ENCODE peak calls at places on chromosomes 16 and 17, in eight cellular contexts. S is CD8-positive, alpha-beta T cell; O is MCF 10A; D is endothelial cell of umbilical vein; N is NCI-H345; Y is caudate nucleus; L is AG08395; J is HEK293T. V is an unnamed sample.

GRCh38 chr16:6957676-6958075 is 375.0 kb upstream of the RBFOX1 start:
- DNase-seq in S (no peak), O (no peak), D (no peak), N (no peak), Y (no peak), L (no peak), J (no peak), V (no peak)

GRCh38 chr17:39612935-39613465 is 5.3 kb upstream of the NEUROD2 start:
- DNase-seq in S (no peak), O (no peak), D (no peak), N (no peak), Y (no peak), L (no peak), J (no peak), V (no peak)

GRCh38 chr16:19560078-19560477 is 4.6 kb downstream of the VPS35L start:
- DNase-seq in S (no peak), O (no peak), D (no peak), N (no peak), Y (no peak), L (no peak), J (no peak), V (no peak)

GRCh38 chr17:79077587-79077986 is 3.0 kb downstream of the ENGASE start:
- DNase-seq in S (no peak), O (no peak), D (no peak), N (no peak), Y (no peak), L (no peak), J (no peak), V (no peak)

GRCh38 chr16:10070591-10070990 is 111.6 kb downstream of the GRIN2A start:
- DNase-seq in S (no peak), O (no peak), D (no peak), N (no peak), Y (no peak), L (no peak), J (no peak), V (no peak)

GRCh38 chr17:32802306-32802705 is 74.6 kb downstream of the MYO1D start:
- DNase-seq in S (no peak), O (no peak), D (no peak), N (no peak), Y (no peak), L (no peak), J (no peak), V (no peak)

GRCh38 chr17:76179496-76180467 is 38.7 kb upstream of the FOXJ1 start:
- DNase-seq in S (no peak), O (no peak), D (no peak), N (no peak), Y (no peak), L (no peak), J (no peak), V (no peak)

GRCh38 chr17:43014020-43014615 is 7.5 kb downstream of the IFI35 start:
- DNase-seq in S (no peak), O (no peak), D (no peak), N (no peak), Y (no peak), L (no peak), J (no peak), V (no peak)

GRCh38 chr17:9021158-9021984 is at the start of gene NTN1:
- DNase-seq in S (peak; percentile 28), O (peak; percentile 11), D (no peak), N (peak; percentile 30), Y (no peak), L (peak; percentile 45), J (peak; percentile 60), V (peak; percentile 79)

GRCh38 chr16:68762996-68763756 is 26.1 kb downstream of the CDH1 start:
- DNase-seq in S (no peak), O (no peak), D (no peak), N (no peak), Y (no peak), L (peak; percentile 77), J (no peak), V (peak; percentile 78)

GRCh38 chr17:55348749-55349354 is 72.8 kb downstream of the MMD start:
- DNase-seq in S (no peak), O (peak; percentile 60), D (peak; percentile 56), N (peak; percentile 33), Y (peak; percentile 4), L (peak; percentile 62), J (peak; percentile 65), V (peak; percentile 59)

GRCh38 chr16:24976971-24977672 is 38.0 kb downstream of the ARHGAP17 start:
- DNase-seq in S (no peak), O (no peak), D (no peak), N (no peak), Y (no peak), L (no peak), J (no peak), V (no peak)

GRCh38 chr16:66947302-66948033 is 12.2 kb downstream of the CES2 start:
- DNase-seq in S (peak; percentile 67), O (peak; percentile 92), D (peak; percentile 90), N (peak; percentile 69), Y (peak; percentile 64), L (peak; percentile 93), J (peak; percentile 75), V (peak; percentile 88)

GRCh38 chr16:86931410-86931941 is 353.1 kb downstream of the FOXL1 start:
- DNase-seq in S (no peak), O (peak; percentile 70), D (peak; percentile 98), N (no peak), Y (no peak), L (peak; percentile 83), J (no peak), V (no peak)

GRCh38 chr16:55643161-55643970 is 12.4 kb upstream of the SLC6A2 start:
- DNase-seq in S (no peak), O (peak; percentile 35), D (peak; percentile 33), N (no peak), Y (no peak), L (no peak), J (no peak), V (no peak)

GRCh38 chr17:43832976-43833829 is at the start of gene MPP3:
- DNase-seq in S (peak; percentile 9), O (peak; percentile 80), D (peak; percentile 66), N (peak; percentile 81), Y (peak; percentile 55), L (peak; percentile 94), J (peak; percentile 91), V (peak; percentile 96)

GRCh38 chr16:81424761-81425160 is 19.8 kb upstream of the CMIP start:
- DNase-seq in S (no peak), O (peak; percentile 41), D (no peak), N (no peak), Y (no peak), L (no peak), J (no peak), V (no peak)

GRCh38 chr17:1997587-1998425 is 27.3 kb downstream of the RTN4RL1 start:
- DNase-seq in S (no peak), O (no peak), D (no peak), N (peak; percentile 40), Y (no peak), L (no peak), J (peak; percentile 35), V (peak; percentile 67)

GRCh38 chr17:49031965-49032928 is 35.1 kb downstream of the IGF2BP1 start:
- DNase-seq in S (no peak), O (peak; percentile 82), D (peak; percentile 80), N (peak; percentile 74), Y (peak; percentile 16), L (peak; percentile 92), J (peak; percentile 89), V (peak; percentile 80)

GRCh38 chr17:20896153-20896649 is 146.6 kb downstream of the USP22 start:
- DNase-seq in S (no peak), O (peak; percentile 8), D (peak; percentile 35), N (no peak), Y (peak; percentile 70), L (no peak), J (no peak), V (peak; percentile 3)

GRCh38 chr16:85661131-85662035 is 27.4 kb downstream of the GINS2 start:
- DNase-seq in S (no peak), O (no peak), D (no peak), N (no peak), Y (no peak), L (no peak), J (no peak), V (no peak)

GRCh38 chr17:46167826-46168569 is 25.2 kb downstream of the KANSL1 start:
- DNase-seq in S (no peak), O (peak; percentile 38), D (no peak), N (no peak), Y (no peak), L (peak; percentile 80), J (no peak), V (no peak)

GRCh38 chr17:41870097-41870496 is 4.9 kb upstream of the KLHL11 start:
- DNase-seq in S (no peak), O (no peak), D (no peak), N (no peak), Y (no peak), L (no peak), J (no peak), V (no peak)

GRCh38 chr16:73329363-73330306 is 281.7 kb upstream of the ZFHX3 start:
- DNase-seq in S (no peak), O (no peak), D (no peak), N (no peak), Y (peak; percentile 64), L (no peak), J (no peak), V (peak; percentile 30)

GRCh38 chr16:17439580-17439979 is 31.2 kb downstream of the XYLT1 start:
- DNase-seq in S (no peak), O (no peak), D (no peak), N (no peak), Y (no peak), L (no peak), J (no peak), V (no peak)

GRCh38 chr17:3002538-3003301 is 60.7 kb downstream of the OR1D5 start:
- DNase-seq in S (no peak), O (no peak), D (no peak), N (no peak), Y (no peak), L (no peak), J (no peak), V (no peak)

GRCh38 chr16:86971251-86971650 is 345.9 kb downstream of the C16orf95 start:
- DNase-seq in S (no peak), O (no peak), D (no peak), N (no peak), Y (no peak), L (no peak), J (no peak), V (no peak)

GRCh38 chr16:17557480-17557879 is 86.7 kb upstream of the XYLT1 start:
- DNase-seq in S (no peak), O (no peak), D (no peak), N (no peak), Y (peak; percentile 10), L (no peak), J (no peak), V (no peak)

GRCh38 chr16:26688105-26688504 is 378.6 kb upstream of the C16orf82 start:
- DNase-seq in S (no peak), O (no peak), D (no peak), N (no peak), Y (no peak), L (no peak), J (no peak), V (no peak)

GRCh38 chr16:1097800-1098199 is 1.8 kb upstream of the C1QTNF8 start:
- DNase-seq in S (no peak), O (no peak), D (no peak), N (no peak), Y (no peak), L (peak; percentile 35), J (no peak), V (no peak)

GRCh38 chr16:4911831-4912422 is 25.0 kb downstream of the PPL start:
- DNase-seq in S (no peak), O (no peak), D (no peak), N (no peak), Y (no peak), L (no peak), J (no peak), V (no peak)

V was measured in iPS-NIHi11.